ENCODE peak calls at places on chromosomes 3 and 15, in six cellular contexts. I is A549, A is tibial nerve, Z is K562, T is sigmoid colon, Q is stomach. O is an unnamed sample.

GRCh38 chr3:104556372-104557078 is 810.2 kb upstream of the ALCAM start:
- DNase-seq in I (no peak), A (no peak), Z (no peak), T (no peak), Q (no peak), O (no peak)

GRCh38 chr15:37059051-37059450 is 41.3 kb downstream of the MEIS2 start:
- DNase-seq in I (no peak), A (no peak), Z (no peak), T (no peak), Q (no peak), O (no peak)

GRCh38 chr3:97817965-97818364 is 3.8 kb upstream of the CRYBG3 start:
- DNase-seq in I (no peak), A (no peak), Z (no peak), T (no peak), Q (no peak), O (no peak)

GRCh38 chr15:62951481-62951880 is 91.1 kb upstream of the TPM1 start:
- DNase-seq in I (no peak), A (no peak), Z (no peak), T (no peak), Q (no peak), O (no peak)

GRCh38 chr3:64728994-64729393 is 41.2 kb upstream of the ADAMTS9 start:
- DNase-seq in I (no peak), A (no peak), Z (no peak), T (no peak), Q (no peak), O (no peak)

GRCh38 chr3:59927061-59927460 is 877.2 kb upstream of the CFAP20DC start:
- DNase-seq in I (no peak), A (no peak), Z (no peak), T (no peak), Q (no peak), O (no peak)

GRCh38 chr3:48129921-48130320 is 58.3 kb downstream of the CDC25A start:
- DNase-seq in I (no peak), A (no peak), Z (no peak), T (no peak), Q (no peak), O (no peak)

GRCh38 chr3:54344601-54345216 is 222.4 kb downstream of the CACNA2D3 start:
- DNase-seq in I (no peak), A (no peak), Z (no peak), T (no peak), Q (no peak), O (no peak)

GRCh38 chr15:72584006-72584405 is 70.5 kb upstream of the GOLGA6B start:
- DNase-seq in I (no peak), A (no peak), Z (no peak), T (no peak), Q (no peak), O (no peak)

GRCh38 chr15:31482122-31482922 is 155.7 kb downstream of the KLF13 start:
- DNase-seq in I (no peak), A (no peak), Z (no peak), T (peak), Q (peak), O (no peak)

GRCh38 chr3:11291808-11292207 is 19.6 kb downstream of the ATG7 start:
- DNase-seq in I (no peak), A (no peak), Z (no peak), T (no peak), Q (no peak), O (no peak)

GRCh38 chr3:17478673-17479072 is 263.8 kb downstream of the TBC1D5 start:
- DNase-seq in I (peak), A (no peak), Z (no peak), T (no peak), Q (no peak), O (no peak)

GRCh38 chr3:129575987-129576364 is 30.5 kb downstream of the PLXND1 start:
- DNase-seq in I (no peak), A (no peak), Z (no peak), T (no peak), Q (no peak), O (no peak)

GRCh38 chr3:111735271-111735758 is 123.8 kb upstream of the PHLDB2 start:
- DNase-seq in I (peak), A (no peak), Z (no peak), T (no peak), Q (no peak), O (no peak)

GRCh38 chr15:62352817-62353216 is 187.7 kb upstream of the C2CD4B start:
- DNase-seq in I (no peak), A (no peak), Z (no peak), T (no peak), Q (no peak), O (no peak)

GRCh38 chr3:160945346-160945745 is 159.8 kb downstream of the B3GALNT1 start:
- DNase-seq in I (no peak), A (no peak), Z (no peak), T (no peak), Q (no peak), O (no peak)

GRCh38 chr15:71411538-71412482 is 296.5 kb downstream of the THSD4 start:
- DNase-seq in I (peak), A (no peak), Z (no peak), T (no peak), Q (peak), O (no peak)

GRCh38 chr3:16658933-16659793 is 53.9 kb upstream of the DAZL start:
- DNase-seq in I (no peak), A (no peak), Z (no peak), T (no peak), Q (no peak), O (no peak)

GRCh38 chr3:107990433-107990832 is 100.4 kb downstream of the CD47 start:
- DNase-seq in I (no peak), A (no peak), Z (no peak), T (no peak), Q (no peak), O (no peak)

GRCh38 chr3:94412966-94413720 is 350.3 kb downstream of the NSUN3 start:
- DNase-seq in I (no peak), A (no peak), Z (no peak), T (no peak), Q (no peak), O (no peak)

GRCh38 chr15:64558460-64559179 is 98.2 kb downstream of the ZNF609 start:
- DNase-seq in I (no peak), A (no peak), Z (no peak), T (no peak), Q (no peak), O (no peak)

GRCh38 chr3:98986073-98986472 is 84.6 kb upstream of the DCBLD2 start:
- DNase-seq in I (no peak), A (no peak), Z (no peak), T (no peak), Q (no peak), O (no peak)

GRCh38 chr3:63912768-63913588 is 795 bp upstream of the SCAANT1 start:
- DNase-seq in I (peak), A (peak), Z (peak), T (peak), Q (peak), O (peak)

GRCh38 chr15:81893182-81893833 is 152.5 kb downstream of the MEX3B start:
- DNase-seq in I (no peak), A (no peak), Z (no peak), T (no peak), Q (no peak), O (no peak)

GRCh38 chr3:167876603-167877325 is 141.2 kb downstream of the SERPINI1 start:
- DNase-seq in I (no peak), A (no peak), Z (no peak), T (no peak), Q (no peak), O (no peak)

GRCh38 chr3:71109241-71109976 is 474.1 kb downstream of the FOXP1 start:
- DNase-seq in I (no peak), A (no peak), Z (no peak), T (no peak), Q (no peak), O (no peak)

GRCh38 chr3:157122116-157122515 is 37.8 kb downstream of the CCNL1 start:
- DNase-seq in I (peak), A (no peak), Z (no peak), T (no peak), Q (no peak), O (no peak)

GRCh38 chr3:160667452-160667851 is 9.5 kb upstream of the ARL14 start:
- DNase-seq in I (peak), A (no peak), Z (no peak), T (no peak), Q (peak), O (no peak)

DNA sequence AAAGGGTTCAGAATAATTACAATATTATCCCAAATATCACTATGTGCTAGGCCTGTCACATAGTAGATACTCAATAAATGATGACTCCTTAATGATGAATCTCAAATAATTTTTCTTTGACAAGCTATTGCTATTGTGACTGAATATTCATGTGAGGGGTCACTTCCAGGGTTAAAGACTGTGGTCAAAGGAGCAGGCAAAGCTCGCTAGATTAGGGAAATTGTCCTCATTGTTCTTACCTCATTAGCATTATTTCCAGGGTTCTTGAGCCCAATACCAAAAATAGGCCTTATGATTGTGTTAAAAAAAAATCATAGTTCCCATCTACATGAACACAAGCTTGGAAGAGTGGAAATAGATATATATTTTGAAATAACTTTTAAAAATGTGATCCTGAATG is 252.2 kb downstream of the GAP43 start:
- DNase-seq in I (no peak), A (no peak), Z (no peak), T (no peak), Q (no peak), O (no peak)
- TF ChIP-seq EP300 in I (no peak), A (no peak), Z (no peak), T (no peak), Q (no peak), O (no peak)

DNA sequence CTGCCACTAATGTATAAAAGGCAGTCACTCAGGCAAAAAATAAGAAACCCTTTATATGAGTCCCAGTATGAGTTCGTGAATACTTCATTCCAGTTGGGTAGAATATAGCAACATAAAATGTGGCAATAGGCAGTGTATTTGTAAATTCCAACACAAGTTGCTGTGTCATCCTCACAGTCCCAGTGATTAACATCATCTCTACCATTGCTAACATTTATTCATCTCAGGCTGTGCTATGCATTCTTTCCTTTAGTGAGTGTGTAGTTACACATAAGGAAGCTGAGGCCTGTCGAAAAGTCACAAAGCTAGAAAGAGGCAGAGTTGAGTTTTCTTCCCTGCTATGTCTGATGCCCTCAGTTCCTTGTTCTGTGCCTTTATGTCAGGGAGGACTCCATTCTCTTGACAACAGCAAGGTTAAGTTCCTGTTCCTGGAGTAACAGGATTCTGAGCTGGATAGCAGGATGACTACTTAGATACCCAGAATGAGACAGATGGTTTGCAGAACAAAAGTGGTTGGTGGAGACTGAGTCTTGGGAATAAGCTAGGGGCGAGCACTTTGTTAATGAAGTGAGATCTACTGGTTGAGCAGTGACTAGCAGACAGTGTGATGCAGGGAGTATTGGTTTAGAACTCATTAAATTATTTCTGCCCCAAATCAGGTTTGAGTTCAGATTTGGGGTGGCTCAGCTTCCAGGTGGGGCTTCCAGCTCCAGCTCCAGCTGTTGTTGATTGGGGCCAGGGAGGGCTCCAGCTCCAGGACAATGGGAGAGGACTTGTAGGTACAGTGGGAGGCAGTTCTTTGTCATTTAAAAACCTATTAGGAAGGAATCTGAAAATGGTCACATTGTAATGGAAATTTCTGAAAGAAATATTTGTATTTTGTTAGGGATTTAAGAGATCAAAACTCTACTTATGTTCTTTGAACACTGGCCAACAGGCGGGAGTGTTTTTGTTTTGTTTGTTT is 96.7 kb downstream of the FNDC3B start:
- DNase-seq in I (no peak), A (no peak), Z (no peak), T (no peak), Q (no peak), O (no peak)
- H3K4me3 ChIP-seq in I (no peak), A (no peak), Z (no peak), T (no peak), Q (no peak), O (no peak)

GRCh38 chr15:67064607-67065530 is 533 bp upstream of the SMAD3 start:
- DNase-seq in I (no peak), A (peak), Z (peak), T (peak), Q (peak), O (no peak)
- TF ChIP-seq EP300 in I (no peak), A (no peak), Z (peak), T (no peak), Q (no peak), O (no peak)

DNA sequence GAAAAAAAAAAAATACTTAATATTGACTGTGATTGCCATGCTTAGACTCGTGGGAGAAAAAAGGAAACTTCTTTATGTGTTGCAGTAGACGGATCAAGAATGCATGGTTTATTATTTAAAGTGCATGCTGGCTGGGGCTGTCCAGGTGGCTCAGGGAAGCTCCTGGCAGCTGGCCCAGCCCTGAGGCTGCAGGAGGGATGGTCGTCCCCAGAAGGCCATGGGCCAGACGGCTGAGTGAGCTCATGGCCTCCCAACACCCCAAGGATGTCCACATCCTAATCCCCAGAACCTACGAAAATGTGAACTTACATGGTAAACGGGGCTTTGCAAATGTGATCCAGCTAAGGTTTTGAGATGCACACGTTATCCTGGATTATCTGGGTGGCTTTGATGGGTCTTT is 29.9 kb downstream of the ADAMTS17 start:
- DNase-seq in I (no peak), A (no peak), Z (no peak), T (no peak), Q (no peak), O (no peak)
- H3K4me3 ChIP-seq in I (no peak), A (no peak), Z (no peak), T (no peak), Q (no peak), O (no peak)

O was measured in ovary.